ENCODE peak calls at places on chromosomes 5 and 9, in five cellular contexts. I, Q, A, L and O are unnamed samples.

GRCh38 chr5:109997191-109997590 is 307.5 kb downstream of the MAN2A1 start:
- DNase-seq in A (peak; percentile 66), I (no peak), Q (no peak), L (no peak), O (no peak)

GRCh38 chr5:37871023-37871815 is 31.4 kb upstream of the GDNF start:
- DNase-seq in A (no peak), L (no peak), I (no peak), Q (no peak), O (no peak)

GRCh38 chr9:115117999-115118470 is at the start of gene TNC:
- DNase-seq in I (no peak), Q (peak; percentile 54), A (peak; percentile 96), L (no peak), O (peak; percentile 87)

GRCh38 chr5:145340099-145340498 is 495.0 kb downstream of the PRELID2 start:
- DNase-seq in I (no peak), A (no peak), L (no peak), Q (no peak), O (no peak)

GRCh38 chr9:107827304-107827703 is 337.7 kb upstream of the KLF4 start:
- DNase-seq in A (no peak), L (no peak), I (no peak), Q (no peak), O (no peak)

GRCh38 chr9:75265525-75265972 is 177.2 kb downstream of the OSTF1 start:
- DNase-seq in Q (peak; percentile 13), L (no peak), I (peak; percentile 22), A (peak; percentile 63), O (peak; percentile 51)

GRCh38 chr9:88710449-88710848 is 175.5 kb downstream of the NXNL2 start:
- DNase-seq in A (no peak), L (no peak), I (no peak), Q (no peak), O (no peak)

GRCh38 chr9:5269249-5269715 is 35.2 kb downstream of the RLN2 start:
- DNase-seq in Q (no peak), I (no peak), L (no peak), A (peak; percentile 97), O (no peak)

GRCh38 chr5:142248853-142249462 is 75.9 kb downstream of the SPRY4 start:
- DNase-seq in A (no peak), L (no peak), Q (peak; percentile 37), I (no peak), O (peak; percentile 93)

GRCh38 chr5:1359031-1359645 is 14.2 kb upstream of the CLPTM1L start:
- DNase-seq in L (no peak), A (no peak), Q (no peak), I (no peak), O (no peak)
- H3K27me3 ChIP-seq in L (peaks cover 2% of the 10 kb centered on the region), A (no peaks in the 10 kb centered on the region), Q (peaks cover 55% of the 10 kb centered on the region), I (no peaks in the 10 kb centered on the region), O (peaks cover 56% of the 10 kb centered on the region)

GRCh38 chr5:73415617-73416016 is 33.0 kb downstream of the FOXD1 start:
- DNase-seq in A (no peak), I (no peak), L (no peak), Q (no peak), O (no peak)
- H3K27me3 ChIP-seq in A (peaks cover 14% of the 10 kb centered on the region), I (peaks cover 23% of the 10 kb centered on the region), L (peaks cover 49% of the 10 kb centered on the region), Q (peaks cover 83% of the 10 kb centered on the region), O (no peaks in the 10 kb centered on the region)

GRCh38 chr9:137139468-137140150 is 655 bp downstream of the GRIN1 start:
- DNase-seq in A (no peak), L (no peak), I (no peak), Q (no peak), O (no peak)

GRCh38 chr9:137143459-137143858 is 4.5 kb downstream of the GRIN1 start:
- DNase-seq in A (no peak), I (no peak), Q (no peak), L (no peak), O (no peak)

GRCh38 chr9:137141050-137141810 is 2.3 kb downstream of the GRIN1 start:
- DNase-seq in Q (no peak), I (no peak), L (no peak), A (no peak), O (no peak)

GRCh38 chr9:137140151-137141012 is 1.4 kb downstream of the GRIN1 start:
- DNase-seq in I (no peak), A (no peak), Q (no peak), L (no peak), O (no peak)

GRCh38 chr9:137141976-137142936 is 3.3 kb downstream of the GRIN1 start:
- DNase-seq in A (no peak), L (no peak), I (no peak), Q (no peak), O (no peak)
- H3K27me3 ChIP-seq in A (peaks cover 18% of the 10 kb centered on the region), L (peaks cover 34% of the 10 kb centered on the region), I (peaks cover 5% of the 10 kb centered on the region), Q (peaks cover 89% of the 10 kb centered on the region), O (no peaks in the 10 kb centered on the region)

GRCh38 chr9:132488611-132489010 is 78.6 kb downstream of the CFAP77 start:
- DNase-seq in A (no peak), Q (no peak), L (peak; percentile 40), I (no peak), O (no peak)

GRCh38 chr9:132489536-132489935 is 79.5 kb downstream of the CFAP77 start:
- DNase-seq in Q (no peak), L (no peak), A (no peak), I (no peak), O (no peak)

GRCh38 chr9:132485454-132485853 is 75.4 kb downstream of the CFAP77 start:
- DNase-seq in L (no peak), I (no peak), Q (no peak), A (no peak), O (no peak)

GRCh38 chr9:132486706-132487350 is 76.8 kb downstream of the CFAP77 start:
- DNase-seq in L (peak; percentile 87), I (no peak), Q (no peak), A (no peak), O (no peak)

DNA sequence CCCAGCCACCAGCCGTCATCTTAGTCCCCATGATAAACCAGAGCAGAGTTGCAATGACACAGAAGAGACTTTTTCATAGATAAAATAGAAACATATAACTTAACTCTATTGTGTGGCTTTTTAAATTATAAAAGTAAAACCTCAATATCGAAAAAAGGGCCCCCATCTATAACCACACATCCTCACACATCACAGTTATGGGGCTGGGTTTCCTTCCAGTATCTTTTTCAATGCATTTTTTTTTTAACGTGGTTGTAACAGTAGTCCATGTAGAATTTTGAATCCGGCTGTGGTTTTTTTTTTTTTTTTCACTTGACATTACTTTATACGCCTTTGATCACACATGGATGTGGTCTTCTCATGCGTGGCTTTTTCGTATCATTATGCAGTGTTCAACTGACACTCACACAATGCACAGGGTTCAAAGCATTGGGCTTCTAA is 77.4 kb downstream of the CFAP77 start:
- DNase-seq in Q (no peak), I (peak; percentile 74), A (no peak), L (peak; percentile 70), O (no peak)
- H3K27me3 ChIP-seq in Q (peaks cover 90% of the 10 kb centered on the region), I (no peaks in the 10 kb centered on the region), A (no peaks in the 10 kb centered on the region), L (no peaks in the 10 kb centered on the region), O (peaks cover 67% of the 10 kb centered on the region)

GRCh38 chr9:135552021-135552697 is 6.2 kb downstream of the OBP2A start:
- DNase-seq in L (no peak), A (no peak), I (no peak), Q (no peak), O (no peak)

GRCh38 chr9:135551456-135551855 is 5.5 kb downstream of the OBP2A start:
- DNase-seq in A (no peak), L (no peak), Q (no peak), I (no peak), O (no peak)

GRCh38 chr9:135551031-135551430 is 5.1 kb downstream of the OBP2A start:
- DNase-seq in Q (no peak), I (no peak), L (no peak), A (no peak), O (peak; percentile 37)

GRCh38 chr9:135554718-135555117 is 6.8 kb upstream of the PAEP start:
- DNase-seq in L (no peak), A (no peak), Q (no peak), I (no peak), O (no peak)

DNA sequence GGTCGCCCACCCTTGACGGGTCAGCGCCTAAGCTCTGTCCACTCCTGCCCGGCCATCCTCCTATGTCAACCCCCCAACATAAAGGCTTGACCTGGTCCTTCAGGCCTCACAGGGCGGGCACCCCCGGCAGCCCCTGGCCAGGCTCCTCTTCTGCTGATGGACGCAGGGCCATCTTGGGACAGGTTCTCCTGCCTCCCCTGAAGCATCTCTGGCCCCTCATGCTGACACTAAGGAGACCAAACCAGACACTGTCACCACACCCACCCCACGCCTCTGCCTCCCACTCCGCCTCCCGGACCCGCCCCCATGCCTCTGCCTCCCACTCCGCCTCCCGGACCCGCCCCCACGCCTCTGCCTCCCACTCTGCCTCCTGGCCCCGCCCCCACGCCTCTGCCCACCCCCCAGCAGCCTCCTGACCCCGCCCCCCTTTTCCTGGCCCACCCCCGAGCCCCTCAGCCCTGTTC is 6.8 kb downstream of the OBP2A start:
- DNase-seq in A (peak; percentile 9), I (no peak), Q (no peak), L (no peak), O (no peak)
- H3K27me3 ChIP-seq in A (no peaks in the 10 kb centered on the region), I (no peaks in the 10 kb centered on the region), Q (peaks cover 8% of the 10 kb centered on the region), L (no peaks in the 10 kb centered on the region), O (peaks cover 28% of the 10 kb centered on the region)

GRCh38 chr5:2751592-2752021 is at the start of gene IRX2:
- DNase-seq in I (no peak), Q (peak; percentile 48), A (peak; percentile 96), L (no peak), O (no peak)
- H3K27me3 ChIP-seq in I (no peaks in the 10 kb centered on the region), Q (peaks cover 93% of the 10 kb centered on the region), A (peaks cover 32% of the 10 kb centered on the region), L (no peaks in the 10 kb centered on the region), O (peaks cover 95% of the 10 kb centered on the region)

GRCh38 chr9:79645110-79645509 is 73.3 kb downstream of the TLE4 start:
- DNase-seq in Q (no peak), L (no peak), I (no peak), A (no peak), O (no peak)

GRCh38 chr9:79641055-79641454 is 69.3 kb downstream of the TLE4 start:
- DNase-seq in Q (no peak), L (no peak), A (no peak), I (no peak), O (no peak)

GRCh38 chr9:79642671-79643070 is 70.9 kb downstream of the TLE4 start:
- DNase-seq in Q (no peak), I (no peak), L (no peak), A (no peak), O (no peak)

GRCh38 chr9:79644048-79644447 is 72.3 kb downstream of the TLE4 start:
- DNase-seq in I (no peak), L (no peak), A (no peak), Q (no peak), O (no peak)

GRCh38 chr9:79644601-79645000 is 72.8 kb downstream of the TLE4 start:
- DNase-seq in I (no peak), Q (no peak), L (no peak), A (no peak), O (no peak)
- H3K27me3 ChIP-seq in I (no peaks in the 10 kb centered on the region), Q (no peaks in the 10 kb centered on the region), L (no peaks in the 10 kb centered on the region), A (no peaks in the 10 kb centered on the region), O (no peaks in the 10 kb centered on the region)

DNA sequence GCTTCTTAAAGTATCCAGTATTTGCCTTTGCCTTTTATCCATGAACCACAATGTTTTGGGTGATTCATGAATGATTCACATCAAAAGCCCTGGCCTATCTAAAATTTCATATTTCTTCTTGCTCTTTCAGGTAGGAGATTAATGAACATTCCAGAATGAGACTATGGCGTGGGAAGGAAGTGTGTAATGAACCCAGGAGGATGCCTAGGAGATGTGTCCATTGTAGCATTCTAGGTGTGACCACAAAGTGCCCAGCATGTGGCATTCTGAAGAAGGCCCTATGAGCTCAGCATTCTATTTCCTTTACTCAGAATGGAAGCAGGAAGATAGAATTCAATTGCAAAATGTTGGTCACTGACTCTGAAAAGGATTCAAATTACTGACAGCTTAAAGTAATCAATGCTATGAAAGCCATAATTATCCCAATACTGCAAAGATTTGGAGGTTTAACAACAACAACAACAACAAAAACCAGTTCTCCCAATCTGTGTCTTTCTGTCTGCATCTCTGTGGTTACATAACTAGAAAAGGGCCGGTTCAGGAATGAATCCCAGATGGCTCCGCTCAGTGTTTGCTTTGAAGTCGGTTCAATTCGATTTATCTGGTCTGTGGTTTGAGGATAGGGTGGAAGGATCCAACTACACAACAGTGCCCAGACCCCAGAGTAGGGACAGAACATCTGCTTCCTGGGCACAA is 126.7 kb downstream of the FOXD1 start:
- DNase-seq in Q (no peak), A (no peak), I (no peak), L (no peak), O (no peak)
- H3K27me3 ChIP-seq in Q (peaks cover 26% of the 10 kb centered on the region), A (no peaks in the 10 kb centered on the region), I (no peaks in the 10 kb centered on the region), L (peaks cover 4% of the 10 kb centered on the region), O (no peaks in the 10 kb centered on the region)